ENCODE peak calls at places on chromosomes 11 and 22, in four cellular contexts. Q, M, I and T are unnamed samples.

GRCh38 chr11:63920870-63921417 is 4.0 kb upstream of the RCOR2 start:
- DNase-seq in I (no peak), Q (no peak), M (no peak), T (peak; percentile 77)

GRCh38 chr11:197741-198235 is 4.9 kb downstream of the SCGB1C1 start:
- DNase-seq in I (no peak), M (no peak), Q (no peak), T (no peak)

GRCh38 chr11:112564228-112564955 is 303.7 kb upstream of the PLET1 start:
- DNase-seq in Q (peak; percentile 11), M (no peak), I (no peak), T (no peak)

GRCh38 chr11:57566035-57566504 is 1.4 kb downstream of the UBE2L6 start:
- DNase-seq in Q (peak; percentile 46), M (no peak), I (peak; percentile 68), T (no peak)

GRCh38 chr11:36069576-36070214 is 125.8 kb downstream of the LDLRAD3 start:
- DNase-seq in M (no peak), I (peak; percentile 15), Q (no peak), T (peak; percentile 46)

GRCh38 chr11:101428918-101429317 is 154.9 kb downstream of the TRPC6 start:
- DNase-seq in M (peak; percentile 24), I (no peak), Q (peak; percentile 7), T (peak; percentile 40)

GRCh38 chr11:68204402-68204801 is 8.7 kb downstream of the KMT5B start:
- DNase-seq in I (no peak), Q (no peak), M (no peak), T (no peak)

GRCh38 chr22:19793656-19794310 is 33.2 kb downstream of the TBX1 start:
- DNase-seq in I (no peak), Q (no peak), M (no peak), T (no peak)

GRCh38 chr11:2792376-2793250 is 92.8 kb upstream of the KCNQ1OT1 start:
- DNase-seq in M (no peak), Q (no peak), I (no peak), T (no peak)

GRCh38 chr11:86515297-86516094 is 140.8 kb downstream of the CCDC81 start:
- DNase-seq in M (peak; percentile 17), I (no peak), Q (no peak), T (no peak)

GRCh38 chr11:47216141-47216798 is 1.5 kb downstream of the DDB2 start:
- DNase-seq in M (no peak), I (peak; percentile 30), Q (peak; percentile 74), T (no peak)

GRCh38 chr11:60913793-60914619 is at the start of gene TMEM109:
- DNase-seq in I (peak; percentile 86), M (peak; percentile 83), Q (peak; percentile 68), T (peak; percentile 84)

GRCh38 chr11:75195164-75195962 is 44.5 kb downstream of the SLCO2B1 start:
- DNase-seq in Q (no peak), M (no peak), I (no peak), T (no peak)

GRCh38 chr11:267491-267994 is 10.7 kb upstream of the NLRP6 start:
- DNase-seq in I (peak; percentile 35), M (no peak), Q (no peak), T (no peak)

DNA sequence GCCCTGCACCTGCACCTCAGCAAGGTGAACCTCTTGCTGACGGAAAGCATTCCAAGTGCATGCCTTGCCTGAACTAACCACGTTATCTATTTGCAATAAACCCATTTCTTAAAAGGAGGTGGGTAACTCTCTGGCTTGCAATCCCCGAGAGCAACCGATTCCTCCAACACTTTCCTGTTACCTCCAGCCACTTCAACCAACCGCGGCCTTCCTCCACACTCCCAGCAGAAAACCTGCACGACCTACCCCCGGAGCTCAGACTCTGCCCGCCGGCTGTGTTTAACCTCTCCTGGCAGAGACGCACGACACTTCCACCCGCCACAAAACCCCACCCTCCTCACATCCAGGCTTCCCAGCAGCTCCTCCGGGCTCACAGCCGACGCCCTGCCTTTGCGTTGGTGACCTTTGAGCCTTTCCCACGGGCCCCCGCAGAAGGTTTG is 714 bp downstream of the SCO2 start:
- DNase-seq in I (no peak), Q (no peak), M (no peak), T (no peak)
- TF ChIP-seq SUZ12 in I (no peak), Q (no peak), M (no peak), T (no peak)

GRCh38 chr11:65209711-65210360 is 28.1 kb downstream of the CAPN1 start:
- DNase-seq in M (no peak), I (no peak), Q (no peak), T (no peak)

GRCh38 chr11:65212226-65212801 is 30.6 kb downstream of the CAPN1 start:
- DNase-seq in I (no peak), Q (no peak), M (no peak), T (no peak)

GRCh38 chr11:65210748-65211147 is 29.0 kb downstream of the CAPN1 start:
- DNase-seq in M (no peak), Q (no peak), I (no peak), T (no peak)

GRCh38 chr11:65210361-65210731 is 28.6 kb downstream of the CAPN1 start:
- DNase-seq in M (no peak), I (no peak), Q (no peak), T (no peak)

GRCh38 chr11:65211293-65212105 is 29.8 kb downstream of the CAPN1 start:
- DNase-seq in M (no peak), Q (no peak), I (no peak), T (no peak)
- TF ChIP-seq SUZ12 in M (no peak), Q (no peak), I (no peak), T (no peak)

DNA sequence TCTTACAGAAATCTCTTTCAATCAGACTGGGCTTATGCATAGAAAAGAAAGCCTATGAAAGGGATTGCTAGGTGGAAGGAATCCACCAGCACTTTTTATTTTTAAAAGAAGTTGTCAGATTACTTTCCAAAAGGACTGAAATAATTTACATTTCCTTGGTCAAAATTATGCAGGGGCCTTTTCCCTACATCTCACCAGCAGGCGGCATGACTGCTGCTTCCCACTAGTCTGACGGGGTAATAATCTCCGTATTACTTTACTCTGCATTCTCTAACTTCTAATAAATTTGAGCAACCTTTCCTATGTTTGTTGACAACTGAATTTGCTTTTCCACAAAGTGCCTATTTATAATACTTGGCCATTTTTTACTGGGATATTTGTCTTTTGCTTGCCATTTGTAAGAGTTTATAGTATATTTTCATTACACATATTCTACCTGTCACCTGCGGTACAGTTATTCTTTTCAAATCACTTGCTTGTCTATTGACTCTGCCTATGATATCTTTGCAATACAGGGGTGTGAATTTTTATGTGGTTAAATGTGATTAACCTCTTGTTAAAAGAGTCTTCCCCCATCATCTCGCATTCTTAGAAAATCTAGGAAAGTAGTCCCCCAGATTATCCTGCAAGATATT is 51.9 kb upstream of the USP47 start:
- DNase-seq in M (peak; percentile 39), I (no peak), Q (no peak), T (no peak)
- TF ChIP-seq SUZ12 in M (no peak), I (no peak), Q (no peak), T (no peak)

GRCh38 chr11:122853971-122854446 is 15.7 kb downstream of the CRTAM start:
- DNase-seq in M (peak; percentile 76), Q (peak; percentile 66), I (no peak), T (peak; percentile 77)
- TF ChIP-seq SUZ12 in M (no peak), Q (no peak), I (no peak), T (no peak)

GRCh38 chr11:122202951-122203456 is 87.0 kb upstream of the BLID start:
- DNase-seq in Q (peak; percentile 17), M (peak; percentile 76), I (no peak), T (peak; percentile 43)
- TF ChIP-seq SUZ12 in Q (no peak), M (no peak), I (no peak), T (no peak)